ENCODE peak calls at places on chromosomes 3 and 15, in seven cellular contexts. D is HFFc6; R is substantia nigra; U is NCI-H748 treated with DMSO at 0.1 percent for 48 hours; G is EL; N is activated CD8-positive, alpha-beta memory T cell treated with anti-CD3 and anti-CD28 coated beads for 48 hours; A is sigmoid colon. C is an unnamed sample.

GRCh38 chr15:90860450-90860849 is 7.9 kb upstream of the FURIN start:
- DNase-seq in D (no peak), R (no peak), U (no peak), G (no peak), N (no peak), A (no peak), C (no peak)

GRCh38 chr15:90838544-90838943 is 29.8 kb upstream of the FURIN start:
- DNase-seq in D (no peak), R (no peak), U (no peak), G (no peak), N (no peak), A (no peak), C (no peak)

GRCh38 chr15:57323806-57324589 is 52.3 kb upstream of the CGNL1 start:
- DNase-seq in D (no peak), R (no peak), U (peak; percentile 29), G (peak; percentile 92), N (no peak), A (no peak), C (peak; percentile 11)

GRCh38 chr3:44509985-44510360 is 32.5 kb upstream of the ZNF445 start:
- DNase-seq in D (no peak), R (no peak), U (peak; percentile 1), G (peak; percentile 17), N (no peak), A (no peak), C (no peak)

GRCh38 chr3:152318512-152318911 is 49.8 kb downstream of the MBNL1 start:
- DNase-seq in D (no peak), R (no peak), U (no peak), G (no peak), N (no peak), A (no peak), C (no peak)

GRCh38 chr15:73809728-73810501 is 56.8 kb upstream of the INSYN1 start:
- DNase-seq in D (peak; percentile 13), R (no peak), U (no peak), G (no peak), N (no peak), A (no peak), C (no peak)

GRCh38 chr3:169283902-169284451 is 379.5 kb downstream of the MECOM start:
- DNase-seq in D (no peak), R (no peak), U (no peak), G (no peak), N (no peak), A (no peak), C (no peak)

GRCh38 chr3:10932596-10932995 is 60.0 kb upstream of the SLC6A1 start:
- DNase-seq in D (no peak), R (no peak), U (no peak), G (no peak), N (no peak), A (peak; percentile 8), C (no peak)

GRCh38 chr3:86388848-86389247 is 602.1 kb downstream of the VGLL3 start:
- DNase-seq in D (no peak), R (no peak), U (no peak), G (no peak), N (no peak), A (no peak), C (no peak)

GRCh38 chr3:134299185-134299887 is 48.7 kb upstream of the RYK start:
- DNase-seq in D (peak; percentile 43), R (no peak), U (no peak), G (no peak), N (no peak), A (no peak), C (no peak)

GRCh38 chr3:44885618-44886017 is 11.2 kb downstream of the TGM4 start:
- DNase-seq in D (peak; percentile 87), R (no peak), U (no peak), G (peak; percentile 98), N (no peak), A (no peak), C (no peak)

GRCh38 chr3:15579071-15579470 is 22.3 kb downstream of the HACL1 start:
- DNase-seq in D (no peak), R (no peak), U (no peak), G (peak; percentile 7), N (no peak), A (no peak), C (no peak)

GRCh38 chr3:66400381-66401156 is 100.3 kb downstream of the LRIG1 start:
- DNase-seq in D (no peak), R (no peak), U (no peak), G (no peak), N (no peak), A (peak; percentile 73), C (no peak)

GRCh38 chr3:16508591-16508995 is 4.9 kb downstream of the RFTN1 start:
- DNase-seq in D (no peak), R (no peak), U (no peak), G (no peak), N (no peak), A (no peak), C (no peak)

GRCh38 chr3:188123170-188123920 is 30.6 kb upstream of the LPP start:
- DNase-seq in D (no peak), R (no peak), U (no peak), G (no peak), N (no peak), A (no peak), C (no peak)

GRCh38 chr3:185528481-185529009 is 23.8 kb downstream of the LIPH start:
- DNase-seq in D (no peak), R (no peak), U (no peak), G (no peak), N (no peak), A (no peak), C (no peak)

GRCh38 chr15:79088426-79089205 is 2.0 kb downstream of the RASGRF1 start:
- DNase-seq in D (no peak), R (no peak), U (no peak), G (no peak), N (no peak), A (no peak), C (no peak)

GRCh38 chr3:54356299-54357037 is 234.1 kb downstream of the CACNA2D3 start:
- DNase-seq in D (no peak), R (no peak), U (no peak), G (no peak), N (no peak), A (no peak), C (no peak)

GRCh38 chr3:175851541-175851940 is 992.4 kb downstream of the NAALADL2 start:
- DNase-seq in D (no peak), R (no peak), U (no peak), G (no peak), N (no peak), A (no peak), C (no peak)

GRCh38 chr3:197356275-197356674 is 57.9 kb upstream of the DLG1 start:
- DNase-seq in D (no peak), R (peak; percentile 69), U (no peak), G (no peak), N (no peak), A (no peak), C (no peak)